ENCODE peak calls at places on chromosomes 2 and 18, in four cellular contexts. W, L, I and F are unnamed samples. For H3K4me1 and H3K9me3, the result is how much of the 10 kb centered on the place peaks cover.

GRCh38 chr18:9380571-9381390 is 46.2 kb downstream of the TWSG1 start:
- DNase-seq in W (peak), L (no peak), I (no peak), F (no peak)

GRCh38 chr2:64222351-64222750 is 78.1 kb upstream of the PELI1 start:
- DNase-seq in I (no peak), L (peak), W (no peak), F (no peak)

GRCh38 chr2:150388289-150388625 is 99.2 kb downstream of the RND3 start:
- DNase-seq in W (no peak), I (no peak), L (no peak), F (peak)

GRCh38 chr2:84495539-84496146 is 20.7 kb upstream of the DNAH6 start:
- DNase-seq in L (peak), W (peak), I (peak), F (no peak)

GRCh38 chr2:152723918-152724317 is 5.5 kb downstream of the ARL6IP6 start:
- DNase-seq in W (no peak), I (no peak), L (no peak), F (no peak)

GRCh38 chr2:190948671-190949070 is 65.3 kb downstream of the STAT1 start:
- DNase-seq in L (peak), W (peak), I (no peak), F (peak)

GRCh38 chr2:172038604-172039003 is 38.9 kb downstream of the METAP1D start:
- DNase-seq in I (no peak), W (no peak), L (peak), F (no peak)

GRCh38 chr2:200405599-200406298 is 99.3 kb downstream of the SPATS2L start:
- DNase-seq in W (peak), L (peak), I (peak), F (no peak)

GRCh38 chr2:29923110-29923721 is 1.8 kb upstream of the ALK start:
- DNase-seq in I (peak), W (peak), L (peak), F (peak)

GRCh38 chr2:158394453-158394852 is 62.1 kb downstream of the CCDC148 start:
- DNase-seq in I (no peak), W (no peak), L (no peak), F (no peak)

GRCh38 chr2:201961401-201961800 is 72.3 kb upstream of the FZD7 start:
- DNase-seq in L (no peak), I (no peak), W (no peak), F (no peak)

GRCh38 chr2:133968446-133968845 is 285.4 kb upstream of the MGAT5 start:
- DNase-seq in W (no peak), L (no peak), I (no peak), F (no peak)

GRCh38 chr18:76208632-76209308 is 286.3 kb downstream of the ZNF516 start:
- DNase-seq in I (no peak), W (no peak), L (no peak), F (no peak)

GRCh38 chr2:134639265-134639664 is 79.5 kb downstream of the TMEM163 start:
- DNase-seq in I (no peak), W (no peak), L (no peak), F (no peak)

GRCh38 chr2:62216616-62217015 is 20.7 kb downstream of the B3GNT2 start:
- DNase-seq in L (peak), I (peak), W (peak), F (no peak)

GRCh38 chr2:109433486-109433885 is 180.3 kb downstream of the SEPTIN10 start:
- DNase-seq in I (no peak), W (no peak), L (no peak), F (no peak)

GRCh38 chr2:55151721-55152433 is 80.2 kb downstream of the CLHC1 start:
- DNase-seq in L (no peak), I (no peak), W (no peak), F (no peak)

GRCh38 chr2:102080451-102081054 is 62.0 kb upstream of the IL1R1 start:
- DNase-seq in I (no peak), W (no peak), L (peak), F (no peak)

GRCh38 chr2:45664635-45665269 is 13.3 kb downstream of the PRKCE start:
- DNase-seq in W (no peak), L (no peak), I (no peak), F (no peak)

GRCh38 chr2:152715854-152716428 is 1.3 kb downstream of the PRPF40A start:
- DNase-seq in L (peak), I (peak), W (no peak), F (peak)

GRCh38 chr2:85920810-85921545 is 32.2 kb upstream of the ST3GAL5 start:
- DNase-seq in W (peak), I (no peak), L (no peak), F (no peak)

GRCh38 chr2:169237286-169237685 is 125.0 kb downstream of the LRP2 start:
- DNase-seq in L (no peak), I (no peak), W (no peak), F (no peak)

GRCh38 chr2:224398289-224398688 is 3.6 kb downstream of the FAM124B start:
- DNase-seq in L (no peak), I (no peak), W (no peak), F (no peak)

GRCh38 chr2:224400174-224400810 is 1.6 kb downstream of the FAM124B start:
- DNase-seq in W (no peak), I (no peak), L (no peak), F (no peak)

GRCh38 chr2:224401641-224402342 is at the start of gene FAM124B:
- DNase-seq in W (peak), I (no peak), L (no peak), F (peak)

GRCh38 chr2:224403657-224404056 is 1.8 kb upstream of the FAM124B start:
- DNase-seq in L (no peak), W (no peak), I (no peak), F (no peak)

GRCh38 chr2:224400886-224401632 is 848 bp downstream of the FAM124B start:
- DNase-seq in L (no peak), W (no peak), I (no peak), F (no peak)
- H3K4me3 ChIP-seq in L (no peak), W (no peak), I (no peak), F (no peak)

GRCh38 chr18:45349447-45349846 is 265.8 kb upstream of the SLC14A2 start:
- DNase-seq in L (no peak), I (no peak), W (no peak), F (no peak)

GRCh38 chr18:45352874-45353273 is 262.4 kb upstream of the SLC14A2 start:
- DNase-seq in I (no peak), L (no peak), W (no peak), F (no peak)

GRCh38 chr18:45355944-45356520 is 259.2 kb upstream of the SLC14A2 start:
- DNase-seq in I (no peak), L (no peak), W (no peak), F (no peak)

GRCh38 chr18:45357681-45358470 is 257.4 kb upstream of the SLC14A2 start:
- DNase-seq in I (no peak), W (peak), L (peak), F (no peak)

GRCh38 chr18:45353530-45353929 is 261.7 kb upstream of the SLC14A2 start:
- DNase-seq in I (no peak), L (peak), W (no peak), F (no peak)
- H3K4me1 ChIP-seq in I (under half), L (under half), W (under half), F (under half)

GRCh38 chr2:240528406-240529040 is 29.3 kb downstream of the ANKMY1 start:
- DNase-seq in W (no peak), L (no peak), I (no peak), F (no peak)
- H3K9me3 ChIP-seq in W (under half), L (under half), I (under half), F (under half)

GRCh38 chr2:241680827-241681599 is 5.6 kb downstream of the DTYMK start:
- DNase-seq in L (peak), I (no peak), W (peak), F (no peak)
- H3K4me3 ChIP-seq in L (no peak), I (no peak), W (no peak), F (no peak)

DNA sequence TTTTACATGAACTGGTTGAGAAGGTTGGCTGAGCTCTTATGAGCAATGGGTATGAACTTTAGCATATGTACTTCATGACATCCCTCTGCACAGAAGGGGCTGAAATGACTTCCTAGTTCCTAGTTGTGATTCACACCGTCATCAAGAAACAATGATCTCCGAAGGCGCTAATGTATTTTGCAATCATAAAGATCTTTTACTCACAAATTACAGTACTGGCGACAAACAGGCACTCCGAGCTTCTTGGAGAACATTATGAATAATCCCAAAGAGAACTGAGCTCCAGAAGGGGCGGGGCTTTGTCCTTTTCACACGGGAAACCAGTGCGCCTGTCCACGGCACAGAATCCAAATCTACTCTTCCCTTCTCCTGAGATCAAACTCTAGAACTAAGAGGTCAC is 18.1 kb downstream of the BCL2 start:
- DNase-seq in W (peak), I (no peak), L (no peak), F (no peak)
- H3K4me1 ChIP-seq in W (under half), I (under half), L (under half), F (under half)

GRCh38 chr2:2574401-2575184 is 243.5 kb upstream of the MYT1L start:
- DNase-seq in W (no peak), I (no peak), L (no peak), F (no peak)

GRCh38 chr2:2573658-2574293 is 242.7 kb upstream of the MYT1L start:
- DNase-seq in I (peak), W (no peak), L (peak), F (no peak)

GRCh38 chr2:2573205-2573604 is 242.1 kb upstream of the MYT1L start:
- DNase-seq in W (no peak), L (no peak), I (no peak), F (no peak)

GRCh38 chr2:2577366-2577765 is 246.3 kb upstream of the MYT1L start:
- DNase-seq in L (no peak), I (no peak), W (peak), F (peak)

DNA sequence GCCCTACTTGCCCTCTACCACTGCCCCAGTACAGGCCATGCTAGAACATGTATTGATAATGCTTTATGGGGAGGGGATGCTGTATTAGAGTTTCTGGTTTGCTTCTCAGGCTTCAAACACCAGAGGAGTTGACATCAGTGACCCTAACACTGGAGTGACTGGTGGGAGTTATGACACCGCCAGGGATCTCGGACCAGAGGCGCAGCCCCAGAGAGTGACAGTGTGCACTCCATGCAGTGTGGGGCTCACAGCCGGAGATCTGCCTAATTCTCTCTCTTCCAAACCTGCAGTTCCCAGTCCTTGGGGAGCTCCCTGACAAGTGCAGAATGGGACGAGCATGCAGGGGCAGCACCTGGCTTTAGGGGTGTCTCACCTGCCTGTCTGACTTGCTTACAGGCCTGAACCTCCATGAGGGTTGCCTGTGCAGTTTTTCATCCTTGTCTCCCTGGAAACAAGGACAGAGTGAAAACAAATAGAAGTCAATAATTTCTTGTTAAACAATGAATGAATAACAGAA is 244.9 kb upstream of the MYT1L start:
- DNase-seq in L (no peak), W (no peak), I (no peak), F (no peak)
- H3K9me3 ChIP-seq in L (under half), W (under half), I (under half), F (under half)